ENCODE peak calls at places on chromosomes 6 and 20, in seven cellular contexts. R, F, X, S, O, J and E are unnamed samples.

GRCh38 chr6:132218063-132218696 is 183.1 kb downstream of the MOXD1 start:
- DNase-seq in J (peak), X (no peak), O (no peak), R (peak), F (peak), S (no peak), E (no peak)

GRCh38 chr6:138736640-138737039 is 36.9 kb upstream of the CCDC28A start:
- DNase-seq in X (no peak), F (no peak), O (no peak), S (no peak), J (no peak), R (peak), E (no peak)

GRCh38 chr6:37731888-37732287 is 34.2 kb upstream of the MDGA1 start:
- DNase-seq in J (no peak), X (no peak), S (peak), O (no peak), R (no peak), F (no peak), E (no peak)

GRCh38 chr20:31718952-31719643 is 3.6 kb downstream of the BCL2L1 start:
- DNase-seq in R (no peak), F (no peak), X (no peak), J (peak), O (no peak), S (no peak), E (no peak)

GRCh38 chr6:143061597-143062385 is 1.1 kb downstream of the AIG1 start:
- DNase-seq in F (no peak), S (no peak), X (no peak), J (no peak), R (peak), O (no peak), E (no peak)

GRCh38 chr6:44234101-44235090 is 11.0 kb downstream of the SLC29A1 start:
- DNase-seq in F (peak), O (no peak), J (peak), X (no peak), S (peak), R (peak), E (peak)

GRCh38 chr6:75494290-75494689 is 690 bp upstream of the FILIP1 start:
- DNase-seq in X (no peak), J (no peak), S (no peak), R (no peak), O (no peak), F (peak), E (no peak)

GRCh38 chr20:3251806-3252205 is 12.8 kb upstream of the SLC4A11 start:
- DNase-seq in O (no peak), J (no peak), S (no peak), X (no peak), F (no peak), R (peak), E (no peak)

GRCh38 chr6:1075444-1075843 is 236.5 kb upstream of the FOXQ1 start:
- DNase-seq in J (no peak), S (no peak), R (peak), O (no peak), X (no peak), F (peak), E (no peak)

GRCh38 chr6:78770766-78771165 is 96.6 kb upstream of the IRAK1BP1 start:
- DNase-seq in S (no peak), R (no peak), F (no peak), J (no peak), X (no peak), O (no peak), E (peak)

GRCh38 chr20:53688085-53688484 is 94.4 kb upstream of the ZNF217 start:
- DNase-seq in J (no peak), O (no peak), X (no peak), F (no peak), R (no peak), S (no peak), E (no peak)

GRCh38 chr6:110703906-110704594 is 111.2 kb downstream of the CDK19 start:
- DNase-seq in X (no peak), R (no peak), O (no peak), F (peak), S (no peak), J (peak), E (no peak)

GRCh38 chr20:36541227-36542018 is at the start of gene MYL9:
- DNase-seq in X (peak), O (no peak), S (peak), F (peak), J (peak), R (peak), E (peak)

GRCh38 chr20:48787861-48788375 is 39.9 kb downstream of the PREX1 start:
- DNase-seq in F (peak), S (no peak), J (peak), O (no peak), X (no peak), R (peak), E (peak)

GRCh38 chr20:38196592-38196991 is 31.5 kb upstream of the TGM2 start:
- DNase-seq in R (peak), S (no peak), J (peak), O (no peak), F (peak), X (no peak), E (no peak)

GRCh38 chr20:3632311-3633004 is 30.7 kb downstream of the GFRA4 start:
- DNase-seq in J (no peak), R (no peak), S (no peak), O (no peak), X (no peak), F (no peak), E (no peak)

GRCh38 chr6:132490024-132490423 is 22.9 kb downstream of the STX7 start:
- DNase-seq in J (peak), O (no peak), F (peak), S (no peak), X (no peak), R (no peak), E (no peak)

GRCh38 chr20:38907918-38908677 is 18.1 kb upstream of the FAM83D start:
- DNase-seq in X (no peak), J (no peak), R (no peak), O (no peak), S (no peak), F (no peak), E (no peak)

GRCh38 chr20:58213112-58213511 is 15.3 kb downstream of the ANKRD60 start:
- DNase-seq in F (no peak), O (no peak), R (no peak), J (no peak), X (no peak), S (no peak), E (no peak)

GRCh38 chr20:46828471-46828870 is 66.2 kb upstream of the EYA2 start:
- DNase-seq in O (no peak), X (no peak), F (no peak), S (no peak), R (peak), J (no peak), E (no peak)

GRCh38 chr6:89313006-89313405 is 2.1 kb downstream of the GABRR2 start:
- DNase-seq in S (no peak), J (no peak), R (peak), O (no peak), F (peak), X (no peak), E (no peak)

GRCh38 chr6:118252474-118252873 is 295.6 kb upstream of the PLN start:
- DNase-seq in X (no peak), R (no peak), O (no peak), J (no peak), F (no peak), S (no peak), E (no peak)

GRCh38 chr6:165988306-165988756 is 179.3 kb downstream of the TBXT start:
- DNase-seq in S (no peak), R (no peak), J (no peak), X (no peak), O (no peak), F (no peak), E (peak)

GRCh38 chr6:100553243-100553642 is 88.5 kb upstream of the SIM1 start:
- DNase-seq in F (peak), O (no peak), X (no peak), J (no peak), S (no peak), R (no peak), E (peak)

GRCh38 chr6:109296305-109296915 is 85.9 kb downstream of the CD164 start:
- DNase-seq in O (no peak), X (no peak), R (no peak), S (no peak), F (no peak), J (no peak), E (no peak)

GRCh38 chr6:40585661-40586269 is 1.4 kb downstream of the LRFN2 start:
- DNase-seq in S (peak), O (no peak), R (no peak), X (peak), J (no peak), F (peak), E (peak)

GRCh38 chr6:41531591-41532582 is 14.3 kb upstream of the FOXP4 start:
- DNase-seq in F (peak), R (peak), S (no peak), O (no peak), J (peak), X (no peak), E (no peak)

GRCh38 chr6:124999105-124999764 is 37.0 kb downstream of the RNF217 start:
- DNase-seq in R (no peak), J (no peak), X (no peak), O (no peak), S (no peak), F (no peak), E (no peak)

GRCh38 chr6:7555671-7556070 is 14.2 kb downstream of the DSP start:
- DNase-seq in F (no peak), O (no peak), J (no peak), S (no peak), R (no peak), X (no peak), E (no peak)

GRCh38 chr6:66689608-66690007 is 982.6 kb upstream of the EYS start:
- DNase-seq in S (no peak), R (no peak), O (no peak), F (no peak), X (no peak), J (no peak), E (no peak)

GRCh38 chr6:16730720-16731502 is 30.3 kb downstream of the ATXN1 start:
- DNase-seq in O (no peak), X (no peak), R (no peak), S (no peak), J (peak), F (peak), E (no peak)

GRCh38 chr6:29811377-29811776 is 16.2 kb upstream of the HLA-G start:
- DNase-seq in O (no peak), F (no peak), X (no peak), R (no peak), S (no peak), J (no peak), E (no peak)

GRCh38 chr6:128361378-128361777 is 159.0 kb downstream of the PTPRK start:
- DNase-seq in O (no peak), S (no peak), F (no peak), X (no peak), R (no peak), J (no peak), E (no peak)
- H2BK120ac ChIP-seq in O (no peak), S (no peak), F (no peak), X (no peak), R (no peak), J (no peak), E (no peak)

GRCh38 chr6:160457843-160458242 is 109.7 kb downstream of the SLC22A3 start:
- DNase-seq in S (no peak), F (no peak), R (no peak), X (no peak), J (no peak), O (no peak), E (no peak)
- H3K23ac ChIP-seq in S (no peak), F (no peak), R (no peak), X (no peak), J (no peak), O (no peak), E (no peak)

GRCh38 chr20:433300-433975 is 25.3 kb downstream of the RBCK1 start:
- DNase-seq in S (no peak), X (no peak), R (no peak), F (no peak), O (no peak), J (no peak), E (no peak)
- H2BK120ac ChIP-seq in S (no peak), X (no peak), R (no peak), F (no peak), O (no peak), J (no peak), E (no peak)

GRCh38 chr20:24870876-24871275 is 78.2 kb upstream of the CST7 start:
- DNase-seq in F (no peak), S (no peak), X (no peak), O (no peak), J (no peak), R (no peak), E (no peak)
- H3K23ac ChIP-seq in F (no peak), S (no peak), X (no peak), O (no peak), J (no peak), R (no peak), E (no peak)

GRCh38 chr20:15220009-15220656 is 882.7 kb upstream of the FLRT3 start:
- DNase-seq in J (no peak), S (no peak), X (no peak), R (no peak), F (peak), O (no peak), E (no peak)
- H2BK120ac ChIP-seq in J (no peak), S (no peak), X (no peak), R (no peak), F (no peak), O (no peak), E (peak)